ENCODE peak calls at places on chromosome 17, in seven cellular contexts. H, L, I, F, B, C and O are unnamed samples.

GRCh38 chr17:76902476-76902875 is 34.3 kb downstream of the MGAT5B start:
- DNase-seq in H (no peak), L (no peak), I (no peak), F (no peak), B (no peak), C (no peak), O (no peak)

GRCh38 chr17:9200197-9200662 is 178.9 kb downstream of the NTN1 start:
- DNase-seq in H (no peak), L (no peak), I (no peak), F (no peak), B (no peak), C (no peak), O (no peak)

GRCh38 chr17:7838291-7839075 is 4.5 kb downstream of the KDM6B start:
- DNase-seq in H (no peak), L (no peak), I (peak; percentile 57), F (peak; percentile 78), B (no peak), C (peak; percentile 20), O (no peak)

GRCh38 chr17:51046527-51047384 is 73.9 kb downstream of the SPAG9 start:
- DNase-seq in H (no peak), L (peak; percentile 82), I (peak; percentile 81), F (peak; percentile 87), B (no peak), C (peak; percentile 27), O (peak; percentile 76)

GRCh38 chr17:35094902-35095301 is 24.8 kb downstream of the RAD51D start:
- DNase-seq in H (peak; percentile 39), L (no peak), I (peak; percentile 80), F (peak; percentile 93), B (no peak), C (peak; percentile 40), O (peak; percentile 21)

GRCh38 chr17:68204736-68205135 is 43.1 kb upstream of the AMZ2 start:
- DNase-seq in H (no peak), L (no peak), I (no peak), F (no peak), B (no peak), C (no peak), O (no peak)

GRCh38 chr17:82225368-82226029 is 3.3 kb upstream of the SLC16A3 start:
- DNase-seq in H (no peak), L (no peak), I (no peak), F (no peak), B (no peak), C (no peak), O (no peak)

GRCh38 chr17:50565559-50566350 is 5.2 kb downstream of the CACNA1G start:
- DNase-seq in H (no peak), L (peak; percentile 47), I (no peak), F (peak; percentile 4), B (no peak), C (no peak), O (no peak)

GRCh38 chr17:30532871-30533270 is 55.7 kb downstream of the GOSR1 start:
- DNase-seq in H (no peak), L (no peak), I (no peak), F (no peak), B (no peak), C (no peak), O (no peak)

GRCh38 chr17:27497696-27498095 is 41.4 kb downstream of the KSR1 start:
- DNase-seq in H (no peak), L (no peak), I (no peak), F (no peak), B (no peak), C (no peak), O (no peak)

GRCh38 chr17:35117984-35118383 is 1.7 kb downstream of the RAD51D start:
- DNase-seq in H (no peak), L (no peak), I (peak; percentile 31), F (peak; percentile 23), B (no peak), C (no peak), O (peak; percentile 18)

GRCh38 chr17:17420561-17421269 is 56.1 kb upstream of the MED9 start:
- DNase-seq in H (no peak), L (no peak), I (no peak), F (peak; percentile 54), B (no peak), C (no peak), O (no peak)

GRCh38 chr17:56785997-56786680 is 47.6 kb downstream of the C17orf67 start:
- DNase-seq in H (no peak), L (no peak), I (no peak), F (no peak), B (no peak), C (no peak), O (no peak)

GRCh38 chr17:37488607-37489196 is 989 bp upstream of the DUSP14 start:
- DNase-seq in H (peak; percentile 77), L (peak; percentile 43), I (peak; percentile 96), F (peak; percentile 97), B (peak; percentile 23), C (peak; percentile 86), O (peak; percentile 86)

GRCh38 chr17:45022288-45022648 is 29.2 kb downstream of the DCAKD start:
- DNase-seq in H (no peak), L (no peak), I (no peak), F (no peak), B (no peak), C (no peak), O (no peak)

GRCh38 chr17:36939059-36939943 is 2.0 kb downstream of the LHX1 start:
- DNase-seq in H (no peak), L (no peak), I (no peak), F (no peak), B (no peak), C (no peak), O (no peak)

GRCh38 chr17:16199093-16199492 is 16.2 kb downstream of the NCOR1 start:
- DNase-seq in H (no peak), L (no peak), I (no peak), F (peak; percentile 4), B (no peak), C (no peak), O (no peak)

GRCh38 chr17:5121186-5121841 is 5.5 kb downstream of the USP6 start:
- DNase-seq in H (no peak), L (no peak), I (no peak), F (no peak), B (no peak), C (no peak), O (no peak)

GRCh38 chr17:39709998-39710964 is 10.4 kb downstream of the ERBB2 start:
- DNase-seq in H (no peak), L (no peak), I (no peak), F (no peak), B (no peak), C (no peak), O (no peak)

GRCh38 chr17:37813753-37814152 is 68.9 kb upstream of the HNF1B start:
- DNase-seq in H (peak; percentile 72), L (no peak), I (peak; percentile 96), F (peak; percentile 100), B (no peak), C (peak; percentile 72), O (peak; percentile 90)

GRCh38 chr17:39582658-39583057 is 25.1 kb downstream of the NEUROD2 start:
- DNase-seq in H (no peak), L (no peak), I (no peak), F (no peak), B (no peak), C (no peak), O (no peak)

GRCh38 chr17:27349540-27350021 is 55.7 kb downstream of the WSB1 start:
- DNase-seq in H (no peak), L (no peak), I (peak; percentile 74), F (no peak), B (no peak), C (peak; percentile 35), O (no peak)